ENCODE peak calls at places on chromosomes 4 and X, in eight cellular contexts. One of them, this sample, is unnamed.

GRCh38 chrX:19886888-19887531 is 390 bp downstream of the SH3KBP1 start:
- DNase-seq in anterior cingulate cortex: no peak
- DNase-seq in HT1080: no peak
- DNase-seq in glutamatergic neuron: peak
- DNase-seq in CD4-positive, alpha-beta memory T cell: peak
- DNase-seq in GDM1: no peak
- DNase-seq in NCI-H82: peak
- DNase-seq in naive B cell: peak
- DNase-seq in this sample: peak

GRCh38 chr4:73860884-73861283 is 7.8 kb downstream of the PF4V1 start:
- DNase-seq in CD4-positive, alpha-beta memory T cell: no peak
- DNase-seq in glutamatergic neuron: no peak
- DNase-seq in HT1080: no peak
- DNase-seq in naive B cell: no peak
- DNase-seq in NCI-H82: no peak
- DNase-seq in GDM1: no peak
- DNase-seq in anterior cingulate cortex: no peak
- DNase-seq in this sample: no peak

GRCh38 chr4:14125375-14126129 is 498.0 kb upstream of the BOD1L1 start:
- DNase-seq in NCI-H82: no peak
- DNase-seq in anterior cingulate cortex: no peak
- DNase-seq in GDM1: no peak
- DNase-seq in HT1080: no peak
- DNase-seq in naive B cell: peak
- DNase-seq in CD4-positive, alpha-beta memory T cell: no peak
- DNase-seq in glutamatergic neuron: no peak
- DNase-seq in this sample: no peak

GRCh38 chrX:106415276-106415895 is 196.4 kb upstream of the RADX start:
- DNase-seq in HT1080: peak
- DNase-seq in glutamatergic neuron: no peak
- DNase-seq in GDM1: no peak
- DNase-seq in NCI-H82: peak
- DNase-seq in CD4-positive, alpha-beta memory T cell: no peak
- DNase-seq in naive B cell: no peak
- DNase-seq in anterior cingulate cortex: no peak
- DNase-seq in this sample: no peak

GRCh38 chrX:6448003-6448402 is 86.9 kb downstream of the VCX3A start:
- DNase-seq in anterior cingulate cortex: no peak
- DNase-seq in glutamatergic neuron: no peak
- DNase-seq in GDM1: no peak
- DNase-seq in CD4-positive, alpha-beta memory T cell: no peak
- DNase-seq in HT1080: no peak
- DNase-seq in naive B cell: no peak
- DNase-seq in NCI-H82: no peak
- DNase-seq in this sample: no peak

GRCh38 chr4:187103351-187103750 is 379.7 kb upstream of the FAT1 start:
- DNase-seq in HT1080: no peak
- DNase-seq in glutamatergic neuron: no peak
- DNase-seq in naive B cell: no peak
- DNase-seq in CD4-positive, alpha-beta memory T cell: no peak
- DNase-seq in anterior cingulate cortex: no peak
- DNase-seq in NCI-H82: no peak
- DNase-seq in GDM1: no peak
- DNase-seq in this sample: no peak

GRCh38 chr4:168440442-168441264 is 39.6 kb downstream of the DDX60L start:
- DNase-seq in GDM1: no peak
- DNase-seq in NCI-H82: no peak
- DNase-seq in CD4-positive, alpha-beta memory T cell: no peak
- DNase-seq in anterior cingulate cortex: no peak
- DNase-seq in glutamatergic neuron: no peak
- DNase-seq in naive B cell: no peak
- DNase-seq in HT1080: peak
- DNase-seq in this sample: no peak

GRCh38 chrX:41921492-41922124 is 1.7 kb downstream of the CASK start:
- DNase-seq in naive B cell: no peak
- DNase-seq in NCI-H82: peak
- DNase-seq in CD4-positive, alpha-beta memory T cell: no peak
- DNase-seq in glutamatergic neuron: no peak
- DNase-seq in GDM1: no peak
- DNase-seq in anterior cingulate cortex: no peak
- DNase-seq in HT1080: peak
- DNase-seq in this sample: peak

GRCh38 chrX:104330966-104331365 is 76.2 kb upstream of the ESX1 start:
- DNase-seq in CD4-positive, alpha-beta memory T cell: no peak
- DNase-seq in GDM1: no peak
- DNase-seq in HT1080: peak
- DNase-seq in naive B cell: no peak
- DNase-seq in NCI-H82: no peak
- DNase-seq in anterior cingulate cortex: no peak
- DNase-seq in glutamatergic neuron: no peak
- DNase-seq in this sample: no peak

GRCh38 chr4:151117371-151117962 is 18.0 kb downstream of the RPS3A start:
- DNase-seq in HT1080: peak
- DNase-seq in glutamatergic neuron: peak
- DNase-seq in anterior cingulate cortex: no peak
- DNase-seq in GDM1: no peak
- DNase-seq in naive B cell: peak
- DNase-seq in NCI-H82: peak
- DNase-seq in CD4-positive, alpha-beta memory T cell: peak
- DNase-seq in this sample: peak

GRCh38 chr4:184424993-184425758 is 49.2 kb downstream of the IRF2 start:
- DNase-seq in NCI-H82: no peak
- DNase-seq in GDM1: no peak
- DNase-seq in HT1080: no peak
- DNase-seq in glutamatergic neuron: no peak
- DNase-seq in anterior cingulate cortex: no peak
- DNase-seq in naive B cell: no peak
- DNase-seq in CD4-positive, alpha-beta memory T cell: no peak
- DNase-seq in this sample: no peak

GRCh38 chr4:169439244-169439643 is 168.5 kb upstream of the SH3RF1 start:
- DNase-seq in naive B cell: no peak
- DNase-seq in HT1080: no peak
- DNase-seq in NCI-H82: no peak
- DNase-seq in CD4-positive, alpha-beta memory T cell: no peak
- DNase-seq in anterior cingulate cortex: no peak
- DNase-seq in GDM1: no peak
- DNase-seq in glutamatergic neuron: no peak
- DNase-seq in this sample: no peak

GRCh38 chrX:49165901-49166881 is 3.6 kb downstream of the MAGIX start:
- DNase-seq in anterior cingulate cortex: no peak
- DNase-seq in CD4-positive, alpha-beta memory T cell: peak
- DNase-seq in naive B cell: peak
- DNase-seq in HT1080: peak
- DNase-seq in GDM1: peak
- DNase-seq in glutamatergic neuron: peak
- DNase-seq in NCI-H82: peak
- DNase-seq in this sample: peak

GRCh38 chr4:147102596-147102995 is 156.9 kb upstream of the TTC29 start:
- DNase-seq in glutamatergic neuron: no peak
- DNase-seq in anterior cingulate cortex: no peak
- DNase-seq in HT1080: no peak
- DNase-seq in naive B cell: no peak
- DNase-seq in GDM1: no peak
- DNase-seq in CD4-positive, alpha-beta memory T cell: no peak
- DNase-seq in NCI-H82: no peak
- DNase-seq in this sample: no peak

GRCh38 chrX:16957751-16958150 is 11.3 kb downstream of the REPS2 start:
- DNase-seq in anterior cingulate cortex: no peak
- DNase-seq in NCI-H82: no peak
- DNase-seq in naive B cell: no peak
- DNase-seq in glutamatergic neuron: no peak
- DNase-seq in GDM1: no peak
- DNase-seq in CD4-positive, alpha-beta memory T cell: no peak
- DNase-seq in HT1080: no peak
- DNase-seq in this sample: no peak

GRCh38 chr4:42750091-42750490 is 93.2 kb upstream of the ATP8A1 start:
- DNase-seq in glutamatergic neuron: no peak
- DNase-seq in CD4-positive, alpha-beta memory T cell: no peak
- DNase-seq in anterior cingulate cortex: no peak
- DNase-seq in NCI-H82: peak
- DNase-seq in GDM1: peak
- DNase-seq in HT1080: no peak
- DNase-seq in naive B cell: peak
- DNase-seq in this sample: peak

GRCh38 chrX:3299626-3300025 is 46.8 kb downstream of the MXRA5 start:
- DNase-seq in GDM1: no peak
- DNase-seq in naive B cell: no peak
- DNase-seq in anterior cingulate cortex: no peak
- DNase-seq in glutamatergic neuron: no peak
- DNase-seq in HT1080: no peak
- DNase-seq in CD4-positive, alpha-beta memory T cell: no peak
- DNase-seq in NCI-H82: no peak
- DNase-seq in this sample: no peak

GRCh38 chr4:140037353-140038030 is 116.5 kb downstream of the MAML3 start:
- DNase-seq in HT1080: peak
- DNase-seq in naive B cell: no peak
- DNase-seq in anterior cingulate cortex: no peak
- DNase-seq in CD4-positive, alpha-beta memory T cell: no peak
- DNase-seq in GDM1: no peak
- DNase-seq in glutamatergic neuron: no peak
- DNase-seq in NCI-H82: peak
- DNase-seq in this sample: no peak

GRCh38 chr4:163548481-163549243 is 54.2 kb downstream of the TMA16 start:
- DNase-seq in GDM1: no peak
- DNase-seq in anterior cingulate cortex: no peak
- DNase-seq in CD4-positive, alpha-beta memory T cell: no peak
- DNase-seq in HT1080: peak
- DNase-seq in naive B cell: no peak
- DNase-seq in NCI-H82: peak
- DNase-seq in glutamatergic neuron: no peak
- DNase-seq in this sample: peak

GRCh38 chrX:112668476-112669404 is 11.0 kb downstream of the LHFPL1 start:
- DNase-seq in NCI-H82: peak
- DNase-seq in anterior cingulate cortex: no peak
- DNase-seq in CD4-positive, alpha-beta memory T cell: no peak
- DNase-seq in HT1080: no peak
- DNase-seq in naive B cell: no peak
- DNase-seq in GDM1: no peak
- DNase-seq in glutamatergic neuron: no peak
- DNase-seq in this sample: no peak

GRCh38 chr4:2370597-2371320 is 47.7 kb downstream of the ZFYVE28 start:
- DNase-seq in anterior cingulate cortex: no peak
- DNase-seq in glutamatergic neuron: no peak
- DNase-seq in CD4-positive, alpha-beta memory T cell: no peak
- DNase-seq in NCI-H82: no peak
- DNase-seq in GDM1: no peak
- DNase-seq in HT1080: no peak
- DNase-seq in naive B cell: no peak
- DNase-seq in this sample: no peak

GRCh38 chr4:1410491-1411325 is 4.5 kb upstream of the NKX1-1 start:
- DNase-seq in CD4-positive, alpha-beta memory T cell: no peak
- DNase-seq in anterior cingulate cortex: no peak
- DNase-seq in NCI-H82: peak
- DNase-seq in HT1080: peak
- DNase-seq in glutamatergic neuron: peak
- DNase-seq in GDM1: peak
- DNase-seq in naive B cell: no peak
- DNase-seq in this sample: peak

GRCh38 chr4:183636488-183636887 is 22.5 kb downstream of the RWDD4 start:
- DNase-seq in HT1080: no peak
- DNase-seq in CD4-positive, alpha-beta memory T cell: no peak
- DNase-seq in NCI-H82: no peak
- DNase-seq in glutamatergic neuron: no peak
- DNase-seq in naive B cell: no peak
- DNase-seq in anterior cingulate cortex: no peak
- DNase-seq in GDM1: no peak
- DNase-seq in this sample: no peak

GRCh38 chrX:154349979-154350378 is 24.5 kb downstream of the FLNA start:
- DNase-seq in CD4-positive, alpha-beta memory T cell: peak
- DNase-seq in HT1080: peak
- DNase-seq in NCI-H82: no peak
- DNase-seq in anterior cingulate cortex: no peak
- DNase-seq in GDM1: no peak
- DNase-seq in naive B cell: no peak
- DNase-seq in glutamatergic neuron: peak
- DNase-seq in this sample: no peak

GRCh38 chrX:70960728-70961127 is 29.8 kb upstream of the SLC7A3 start:
- DNase-seq in GDM1: peak
- DNase-seq in glutamatergic neuron: no peak
- DNase-seq in HT1080: no peak
- DNase-seq in naive B cell: no peak
- DNase-seq in CD4-positive, alpha-beta memory T cell: no peak
- DNase-seq in NCI-H82: peak
- DNase-seq in anterior cingulate cortex: no peak
- DNase-seq in this sample: no peak

GRCh38 chr4:15656038-15656470 is 897 bp upstream of the FBXL5 start:
- DNase-seq in naive B cell: no peak
- DNase-seq in CD4-positive, alpha-beta memory T cell: no peak
- DNase-seq in glutamatergic neuron: no peak
- DNase-seq in anterior cingulate cortex: no peak
- DNase-seq in NCI-H82: peak
- DNase-seq in GDM1: no peak
- DNase-seq in HT1080: no peak
- DNase-seq in this sample: no peak